ENCODE peak calls at places on chromosomes 16 and 17, in ten cellular contexts. T, H, S, Y, L, Q, B, C, U and G are unnamed samples.

GRCh38 chr17:20935740-20936139 is 107.1 kb downstream of the USP22 start:
- DNase-seq in Q (no peak), U (no peak), C (peak; percentile 29), T (no peak), H (no peak), Y (no peak), S (no peak), B (no peak), L (no peak), G (no peak)

GRCh38 chr17:81528384-81528650 is 140 bp downstream of the FSCN2 start:
- DNase-seq in L (no peak), Q (no peak), C (no peak), U (no peak), Y (no peak), H (peak; percentile 6), S (no peak), T (no peak), B (no peak), G (no peak)

GRCh38 chr17:75927286-75927922 is 13.4 kb downstream of the FBF1 start:
- DNase-seq in B (no peak), T (no peak), U (no peak), Q (no peak), H (no peak), Y (peak; percentile 68), L (no peak), C (no peak), S (peak; percentile 43), G (peak; percentile 28)

GRCh38 chr17:1972429-1973160 is 52.5 kb downstream of the RTN4RL1 start:
- DNase-seq in H (no peak), U (no peak), T (no peak), L (no peak), S (no peak), B (no peak), Y (no peak), C (peak; percentile 13), Q (no peak), G (peak; percentile 39)

GRCh38 chr17:1726626-1727257 is 2.2 kb downstream of the WDR81 start:
- DNase-seq in Q (no peak), H (no peak), L (no peak), U (no peak), S (no peak), C (no peak), B (peak; percentile 36), Y (no peak), T (no peak), G (no peak)

GRCh38 chr17:19433727-19434340 is 22.8 kb downstream of the RNF112 start:
- DNase-seq in B (no peak), H (no peak), U (no peak), Y (no peak), T (no peak), S (no peak), Q (no peak), L (no peak), C (no peak), G (no peak)

GRCh38 chr17:72244494-72244893 is 123.7 kb downstream of the SOX9 start:
- DNase-seq in L (no peak), T (no peak), Y (no peak), H (no peak), U (no peak), C (peak; percentile 11), B (no peak), Q (no peak), S (no peak), G (no peak)

GRCh38 chr17:39071573-39071972 is 79.9 kb downstream of the PLXDC1 start:
- DNase-seq in Y (no peak), Q (no peak), C (no peak), B (no peak), S (no peak), L (no peak), H (no peak), U (no peak), T (no peak), G (no peak)

GRCh38 chr16:11456741-11457140 is 111.5 kb downstream of the RMI2 start:
- DNase-seq in T (no peak), L (no peak), B (no peak), H (no peak), Q (no peak), U (no peak), C (no peak), Y (no peak), S (no peak), G (no peak)

GRCh38 chr16:11448796-11449416 is 103.6 kb downstream of the RMI2 start:
- DNase-seq in U (no peak), C (no peak), Q (no peak), S (no peak), B (no peak), Y (no peak), H (no peak), L (no peak), T (no peak), G (no peak)

GRCh38 chr16:11452298-11452697 is 107.0 kb downstream of the RMI2 start:
- DNase-seq in U (no peak), T (no peak), Y (no peak), L (no peak), B (no peak), Q (no peak), S (no peak), C (no peak), H (no peak), G (no peak)

GRCh38 chr16:11449716-11450115 is 104.5 kb downstream of the RMI2 start:
- DNase-seq in B (no peak), Y (no peak), H (no peak), S (no peak), Q (no peak), C (no peak), L (no peak), U (no peak), T (no peak), G (no peak)

DNA sequence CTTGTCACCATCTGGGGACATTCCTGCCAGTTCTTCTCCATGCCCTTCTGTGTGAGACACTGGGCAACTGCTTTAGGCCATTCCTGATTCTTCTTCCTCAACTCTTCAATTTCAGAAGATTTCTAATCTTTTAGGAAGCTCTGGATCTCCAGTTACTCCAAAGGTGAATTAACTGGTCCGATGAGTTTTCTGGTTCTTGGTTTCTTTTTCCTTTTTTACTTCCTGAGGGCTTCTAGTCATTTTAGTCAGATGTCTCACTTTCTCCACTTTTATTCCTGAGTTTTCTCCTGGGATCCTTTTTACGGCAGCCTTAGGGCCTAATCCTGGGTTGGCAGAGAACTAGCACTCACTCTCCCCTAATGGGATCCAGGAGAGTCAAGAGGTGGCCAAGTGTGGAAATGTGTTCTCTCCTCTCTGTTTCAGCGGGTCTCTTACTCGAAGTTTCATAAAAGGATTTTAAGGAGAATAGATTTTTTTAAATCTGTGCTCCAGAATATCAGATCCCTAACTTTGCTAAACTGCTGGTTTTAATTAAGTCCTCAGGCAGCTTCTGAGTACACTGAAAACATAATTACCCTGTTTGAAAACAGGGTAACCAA is 107.6 kb downstream of the RMI2 start:
- DNase-seq in H (no peak), T (no peak), B (no peak), C (no peak), Y (no peak), L (no peak), Q (no peak), U (no peak), S (no peak), G (no peak)
- TF ChIP-seq CTCF in H (no peak), T (no peak), B (no peak), C (no peak), Y (no peak), L (no peak), Q (no peak), U (no peak), S (no peak), G (no peak)

DNA sequence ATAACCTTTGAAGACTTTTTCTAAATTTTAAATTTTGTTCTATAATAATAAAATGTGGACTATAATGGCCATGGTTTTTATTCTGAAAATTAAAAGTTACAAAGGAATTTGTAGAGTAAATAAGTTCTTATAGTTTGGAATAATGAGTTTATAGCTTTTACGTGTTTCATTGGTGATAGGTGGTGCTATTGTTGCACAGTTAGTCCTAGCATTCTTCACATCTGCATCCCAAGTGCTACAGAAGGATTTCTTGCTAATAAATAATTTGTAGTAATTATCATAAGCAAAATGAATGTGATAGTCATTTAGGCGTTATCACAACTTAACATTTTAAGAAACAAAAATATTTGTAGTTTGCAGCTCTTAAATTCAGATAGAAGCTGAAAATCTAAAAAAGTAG is 67.9 kb downstream of the BCAS3 start:
- DNase-seq in Q (no peak), T (no peak), U (no peak), Y (no peak), B (no peak), C (no peak), L (no peak), H (no peak), S (no peak), G (no peak)
- TF ChIP-seq CTCF in Q (no peak), T (no peak), U (no peak), Y (no peak), B (no peak), C (no peak), L (peak; percentile 6), H (no peak), S (no peak), G (no peak)

DNA sequence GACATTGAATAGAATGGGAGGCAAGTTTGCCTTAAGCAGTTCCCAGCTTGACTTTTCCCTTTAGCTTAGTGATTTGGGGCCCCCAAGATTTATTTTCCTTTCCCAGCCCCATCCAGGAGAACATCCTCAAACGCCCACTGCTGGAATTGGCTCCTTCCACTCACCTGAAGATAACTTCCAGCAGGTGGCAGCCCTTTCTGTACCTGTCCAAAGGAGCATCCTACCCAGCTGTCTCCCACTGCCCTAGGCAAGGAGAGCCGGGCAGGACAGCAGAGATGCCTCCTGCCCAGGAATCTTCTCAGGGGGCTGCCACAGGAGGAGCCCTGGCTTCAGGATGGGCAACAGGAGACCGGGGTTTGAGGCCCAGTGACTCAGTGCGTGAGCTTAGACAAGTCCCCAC is 6.4 kb downstream of the CACNG5 start:
- DNase-seq in Q (no peak), Y (no peak), B (no peak), C (no peak), S (no peak), T (no peak), L (no peak), H (no peak), U (no peak), G (no peak)
- TF ChIP-seq CTCF in Q (no peak), Y (no peak), B (no peak), C (no peak), S (no peak), T (no peak), L (no peak), H (no peak), U (no peak), G (no peak)

DNA sequence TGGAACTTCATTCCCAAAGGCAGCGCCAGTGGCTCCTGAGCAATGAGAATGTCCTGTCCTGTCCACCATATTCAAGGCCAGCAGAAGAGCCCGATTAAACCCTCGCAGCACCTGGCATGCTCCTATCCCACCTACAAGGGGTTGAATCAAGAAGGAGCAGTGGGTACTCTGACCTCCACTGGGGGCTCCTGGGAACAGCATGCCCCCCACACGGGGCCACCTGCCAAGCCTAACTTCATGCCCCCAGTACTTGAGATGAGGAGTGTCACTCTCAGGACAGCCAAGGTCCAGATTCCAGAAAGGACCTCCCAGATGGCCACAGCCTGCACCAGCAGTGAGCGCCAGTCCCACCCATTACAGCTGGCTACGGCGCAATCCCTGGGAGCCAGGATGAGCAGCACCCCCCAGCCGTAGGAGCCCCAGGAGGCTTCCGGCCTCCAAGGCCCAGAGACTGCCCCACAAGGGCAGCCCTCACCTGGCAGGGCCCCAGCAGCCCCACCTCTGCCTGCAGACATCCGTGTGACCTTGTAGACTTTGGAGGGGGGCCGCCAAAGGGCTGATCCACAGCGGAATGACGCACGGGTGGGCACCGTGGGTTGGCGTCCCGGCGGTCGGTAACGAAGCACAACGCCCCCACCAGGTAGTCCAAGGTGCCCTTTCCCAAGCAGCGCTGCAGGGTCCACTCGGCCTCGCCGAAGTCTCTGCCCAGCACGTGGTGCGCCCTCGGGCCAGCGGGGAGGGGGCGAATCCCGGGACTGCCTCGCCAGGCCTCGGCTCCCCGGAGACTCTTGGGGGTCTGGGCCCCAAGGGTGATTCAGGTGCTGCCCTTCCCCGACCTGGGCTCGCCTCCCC is 1.0 kb upstream of the MPDU1 start:
- DNase-seq in S (no peak), B (peak; percentile 73), Q (no peak), T (no peak), L (peak; percentile 48), C (no peak), Y (no peak), H (peak; percentile 37), U (no peak), G (no peak)
- TF ChIP-seq CTCF in S (no peak), B (no peak), Q (no peak), T (no peak), L (no peak), C (no peak), Y (no peak), H (no peak), U (no peak), G (no peak)